ENCODE peak calls at places on chromosomes 16 and 17, in ten cellular contexts. One of them, this sample, is unnamed. For H3K4me1 and H3K9me3, the result is how much of the 10 kb centered on the place peaks cover.

GRCh38 chr16:25177831-25178688 is 38.7 kb upstream of the AQP8 start:
- DNase-seq in RWPE2: no peak
- DNase-seq in transverse colon: peak
- DNase-seq in fibroblast of lung: peak
- DNase-seq in thoracic aorta: no peak
- DNase-seq in PC-3: no peak
- DNase-seq in astrocyte: no peak
- DNase-seq in NT2/D1: no peak
- DNase-seq in left lung: peak
- DNase-seq in tibial artery: no peak
- DNase-seq in this sample: no peak

GRCh38 chr16:54106078-54106477 is 180.5 kb downstream of the IRX3 start:
- DNase-seq in thoracic aorta: no peak
- DNase-seq in RWPE2: no peak
- DNase-seq in tibial artery: no peak
- DNase-seq in transverse colon: no peak
- DNase-seq in fibroblast of lung: no peak
- DNase-seq in NT2/D1: no peak
- DNase-seq in astrocyte: no peak
- DNase-seq in left lung: no peak
- DNase-seq in PC-3: no peak
- DNase-seq in this sample: no peak

GRCh38 chr17:44541884-44542581 is 15.3 kb upstream of the FZD2 start:
- DNase-seq in RWPE2: no peak
- DNase-seq in NT2/D1: no peak
- DNase-seq in transverse colon: no peak
- DNase-seq in left lung: no peak
- DNase-seq in tibial artery: no peak
- DNase-seq in thoracic aorta: no peak
- DNase-seq in PC-3: no peak
- DNase-seq in astrocyte: no peak
- DNase-seq in fibroblast of lung: no peak
- DNase-seq in this sample: no peak

GRCh38 chr16:31073073-31073822 is 792 bp downstream of the ZNF668 start:
- DNase-seq in thoracic aorta: peak
- DNase-seq in transverse colon: peak
- DNase-seq in NT2/D1: peak
- DNase-seq in fibroblast of lung: peak
- DNase-seq in astrocyte: peak
- DNase-seq in RWPE2: peak
- DNase-seq in PC-3: peak
- DNase-seq in tibial artery: peak
- DNase-seq in left lung: peak
- DNase-seq in this sample: peak

GRCh38 chr16:69073181-69073669 is 32.2 kb upstream of the HAS3 start:
- DNase-seq in PC-3: peak
- DNase-seq in thoracic aorta: no peak
- DNase-seq in astrocyte: peak
- DNase-seq in tibial artery: no peak
- DNase-seq in transverse colon: no peak
- DNase-seq in RWPE2: peak
- DNase-seq in fibroblast of lung: peak
- DNase-seq in NT2/D1: no peak
- DNase-seq in left lung: no peak
- DNase-seq in this sample: no peak

GRCh38 chr17:77285594-77286390 is 145.0 kb downstream of the SEC14L1 start:
- DNase-seq in thoracic aorta: peak
- DNase-seq in left lung: peak
- DNase-seq in NT2/D1: no peak
- DNase-seq in tibial artery: peak
- DNase-seq in PC-3: peak
- DNase-seq in astrocyte: peak
- DNase-seq in RWPE2: peak
- DNase-seq in fibroblast of lung: peak
- DNase-seq in transverse colon: peak
- DNase-seq in this sample: peak

GRCh38 chr17:57370051-57370581 is 113.8 kb downstream of the MSI2 start:
- DNase-seq in NT2/D1: no peak
- DNase-seq in fibroblast of lung: peak
- DNase-seq in PC-3: peak
- DNase-seq in thoracic aorta: no peak
- DNase-seq in astrocyte: peak
- DNase-seq in transverse colon: no peak
- DNase-seq in RWPE2: peak
- DNase-seq in tibial artery: no peak
- DNase-seq in left lung: no peak
- DNase-seq in this sample: no peak

GRCh38 chr16:52543654-52544053 is 3.3 kb downstream of the TOX3 start:
- DNase-seq in PC-3: no peak
- DNase-seq in fibroblast of lung: no peak
- DNase-seq in left lung: no peak
- DNase-seq in thoracic aorta: no peak
- DNase-seq in tibial artery: no peak
- DNase-seq in astrocyte: no peak
- DNase-seq in transverse colon: no peak
- DNase-seq in NT2/D1: no peak
- DNase-seq in RWPE2: no peak
- DNase-seq in this sample: no peak

GRCh38 chr16:67399218-67399733 is 6.0 kb upstream of the TPPP3 start:
- DNase-seq in thoracic aorta: no peak
- DNase-seq in astrocyte: no peak
- DNase-seq in transverse colon: no peak
- DNase-seq in RWPE2: no peak
- DNase-seq in NT2/D1: no peak
- DNase-seq in left lung: no peak
- DNase-seq in fibroblast of lung: no peak
- DNase-seq in PC-3: peak
- DNase-seq in tibial artery: no peak
- DNase-seq in this sample: peak

GRCh38 chr16:303760-304505 is 21.0 kb downstream of the PDIA2 start:
- DNase-seq in NT2/D1: no peak
- DNase-seq in astrocyte: no peak
- DNase-seq in tibial artery: no peak
- DNase-seq in PC-3: no peak
- DNase-seq in thoracic aorta: no peak
- DNase-seq in fibroblast of lung: peak
- DNase-seq in left lung: no peak
- DNase-seq in RWPE2: no peak
- DNase-seq in transverse colon: no peak
- DNase-seq in this sample: no peak

GRCh38 chr17:28391401-28391800 is 14.6 kb downstream of the SLC46A1 start:
- DNase-seq in thoracic aorta: no peak
- DNase-seq in astrocyte: no peak
- DNase-seq in PC-3: no peak
- DNase-seq in fibroblast of lung: no peak
- DNase-seq in NT2/D1: no peak
- DNase-seq in transverse colon: no peak
- DNase-seq in left lung: no peak
- DNase-seq in tibial artery: no peak
- DNase-seq in RWPE2: peak
- DNase-seq in this sample: no peak

GRCh38 chr16:27325736-27326135 is 12.0 kb downstream of the IL4R start:
- DNase-seq in thoracic aorta: no peak
- DNase-seq in NT2/D1: no peak
- DNase-seq in RWPE2: no peak
- DNase-seq in transverse colon: no peak
- DNase-seq in tibial artery: no peak
- DNase-seq in left lung: no peak
- DNase-seq in fibroblast of lung: no peak
- DNase-seq in astrocyte: no peak
- DNase-seq in PC-3: no peak
- DNase-seq in this sample: no peak
- H3K4me1 ChIP-seq in thoracic aorta: under half
- H3K4me1 ChIP-seq in NT2/D1: under half
- H3K4me1 ChIP-seq in RWPE2: half or more
- H3K4me1 ChIP-seq in transverse colon: half or more
- H3K4me1 ChIP-seq in tibial artery: half or more
- H3K4me1 ChIP-seq in left lung: half or more
- H3K4me1 ChIP-seq in fibroblast of lung: under half
- H3K4me1 ChIP-seq in astrocyte: under half
- H3K4me1 ChIP-seq in PC-3: half or more
- H3K4me1 ChIP-seq in this sample: under half

GRCh38 chr16:35480361-35480760 is 2020.9 kb downstream of the TP53TG3F start:
- DNase-seq in NT2/D1: no peak
- DNase-seq in thoracic aorta: no peak
- DNase-seq in fibroblast of lung: no peak
- DNase-seq in transverse colon: no peak
- DNase-seq in astrocyte: no peak
- DNase-seq in left lung: no peak
- DNase-seq in PC-3: no peak
- DNase-seq in RWPE2: no peak
- DNase-seq in tibial artery: no peak
- DNase-seq in this sample: no peak
- H3K9me3 ChIP-seq in NT2/D1: under half
- H3K9me3 ChIP-seq in thoracic aorta: under half
- H3K9me3 ChIP-seq in fibroblast of lung: under half
- H3K9me3 ChIP-seq in transverse colon: under half
- H3K9me3 ChIP-seq in astrocyte: under half
- H3K9me3 ChIP-seq in left lung: under half
- H3K9me3 ChIP-seq in PC-3: under half
- H3K9me3 ChIP-seq in RWPE2: under half
- H3K9me3 ChIP-seq in tibial artery: under half
- H3K9me3 ChIP-seq in this sample: under half

DNA sequence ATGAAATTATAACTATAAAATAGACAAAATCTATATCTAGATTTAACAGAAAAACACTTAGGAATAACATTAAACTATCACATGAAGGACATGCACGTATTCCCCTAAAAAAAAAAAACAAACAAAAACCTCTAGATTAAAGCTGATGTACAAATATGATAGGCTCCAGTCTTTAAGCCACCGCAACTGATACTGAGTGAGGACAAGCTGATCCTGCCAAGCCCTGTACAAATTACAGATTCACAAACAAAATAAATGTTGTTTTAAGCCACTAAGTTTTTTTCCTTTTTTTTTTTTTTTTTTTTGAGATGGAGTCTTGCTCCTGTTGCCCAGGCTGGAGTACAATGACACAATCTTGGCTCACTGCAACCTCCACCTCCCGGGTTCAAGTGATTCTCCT is 35.3 kb downstream of the SMURF2 start:
- DNase-seq in thoracic aorta: no peak
- DNase-seq in NT2/D1: no peak
- DNase-seq in left lung: no peak
- DNase-seq in fibroblast of lung: no peak
- DNase-seq in PC-3: no peak
- DNase-seq in transverse colon: no peak
- DNase-seq in RWPE2: no peak
- DNase-seq in astrocyte: no peak
- DNase-seq in tibial artery: no peak
- DNase-seq in this sample: no peak
- H3K4me1 ChIP-seq in thoracic aorta: under half
- H3K4me1 ChIP-seq in NT2/D1: under half
- H3K4me1 ChIP-seq in left lung: half or more
- H3K4me1 ChIP-seq in fibroblast of lung: under half
- H3K4me1 ChIP-seq in PC-3: under half
- H3K4me1 ChIP-seq in transverse colon: under half
- H3K4me1 ChIP-seq in RWPE2: under half
- H3K4me1 ChIP-seq in astrocyte: under half
- H3K4me1 ChIP-seq in tibial artery: half or more
- H3K4me1 ChIP-seq in this sample: under half

DNA sequence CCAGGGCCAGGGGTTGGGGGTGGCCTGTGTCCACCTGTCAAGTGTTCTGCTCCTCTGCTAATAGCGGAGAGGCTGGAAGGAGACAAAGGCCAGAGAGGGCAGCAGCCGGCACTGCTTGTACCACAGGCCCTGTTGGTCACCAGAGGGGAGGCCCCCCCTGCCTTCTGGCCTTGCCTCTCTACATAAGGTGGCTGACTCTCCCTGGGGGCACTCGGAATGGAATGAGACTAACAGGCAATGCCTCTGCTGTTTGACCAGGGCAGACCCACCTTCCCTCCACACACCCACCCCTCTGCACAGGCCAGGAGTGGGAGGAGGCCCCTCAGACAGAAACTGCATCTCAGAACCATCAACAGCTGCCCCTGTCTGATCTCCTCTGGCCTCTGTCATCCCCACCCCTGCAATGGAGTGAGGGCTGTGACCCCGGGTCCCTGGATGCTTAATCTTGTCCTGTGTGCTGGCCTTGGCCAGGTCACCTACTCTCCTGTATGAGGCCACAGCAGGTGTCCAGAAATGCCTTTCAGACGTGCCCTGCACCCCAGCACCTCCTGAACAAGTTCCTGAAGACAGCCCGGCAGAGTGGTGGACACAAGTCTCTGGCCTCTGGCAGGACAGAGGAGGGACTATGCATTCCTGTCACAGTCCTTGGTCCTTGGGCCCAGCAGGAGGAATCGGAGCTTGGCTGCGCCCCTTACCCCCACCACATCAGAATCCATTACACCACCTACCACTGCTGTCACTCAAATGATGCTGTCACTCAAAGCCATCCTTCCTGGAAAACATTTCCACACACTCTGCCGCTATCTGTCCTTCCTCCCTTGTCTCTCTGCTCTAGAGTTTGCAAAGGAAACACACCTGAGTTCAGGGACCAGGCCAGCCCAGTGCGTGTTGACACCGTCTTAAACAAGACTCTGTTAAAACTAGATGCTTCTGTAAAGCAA is 107.5 kb upstream of the ZNF750 start:
- DNase-seq in RWPE2: peak
- DNase-seq in tibial artery: no peak
- DNase-seq in fibroblast of lung: no peak
- DNase-seq in thoracic aorta: no peak
- DNase-seq in PC-3: no peak
- DNase-seq in left lung: peak
- DNase-seq in astrocyte: no peak
- DNase-seq in NT2/D1: no peak
- DNase-seq in transverse colon: no peak
- DNase-seq in this sample: no peak
- H3K9me3 ChIP-seq in RWPE2: under half
- H3K9me3 ChIP-seq in tibial artery: under half
- H3K9me3 ChIP-seq in fibroblast of lung: under half
- H3K9me3 ChIP-seq in thoracic aorta: under half
- H3K9me3 ChIP-seq in PC-3: under half
- H3K9me3 ChIP-seq in left lung: under half
- H3K9me3 ChIP-seq in astrocyte: under half
- H3K9me3 ChIP-seq in NT2/D1: half or more
- H3K9me3 ChIP-seq in transverse colon: under half
- H3K9me3 ChIP-seq in this sample: under half

GRCh38 chr17:50205111-50205821 is 3.8 kb upstream of the COL1A1 start:
- DNase-seq in tibial artery: peak
- DNase-seq in left lung: no peak
- DNase-seq in astrocyte: peak
- DNase-seq in transverse colon: peak
- DNase-seq in thoracic aorta: no peak
- DNase-seq in NT2/D1: no peak
- DNase-seq in PC-3: no peak
- DNase-seq in RWPE2: peak
- DNase-seq in fibroblast of lung: no peak
- DNase-seq in this sample: peak
- H3K4me1 ChIP-seq in tibial artery: half or more
- H3K4me1 ChIP-seq in left lung: under half
- H3K4me1 ChIP-seq in astrocyte: half or more
- H3K4me1 ChIP-seq in transverse colon: half or more
- H3K4me1 ChIP-seq in thoracic aorta: under half
- H3K4me1 ChIP-seq in NT2/D1: under half
- H3K4me1 ChIP-seq in PC-3: under half
- H3K4me1 ChIP-seq in RWPE2: under half
- H3K4me1 ChIP-seq in fibroblast of lung: half or more
- H3K4me1 ChIP-seq in this sample: half or more

This sample was measured in heart right ventricle.